ENCODE peak calls at places on chromosomes 11 and 22, in six cellular contexts. U, Y, F, V, I and J are unnamed samples.

GRCh38 chr22:50016988-50017700 is 4.6 kb upstream of the IL17REL start:
- DNase-seq in U (peak), I (peak), F (peak), V (no peak), Y (no peak), J (no peak)

GRCh38 chr11:130801287-130802146 is 114.8 kb downstream of the SNX19 start:
- DNase-seq in V (no peak), Y (no peak), F (peak), U (no peak), I (no peak), J (peak)

GRCh38 chr11:43690929-43691328 is 10.4 kb downstream of the HSD17B12 start:
- DNase-seq in V (no peak), F (no peak), U (no peak), Y (no peak), I (no peak), J (no peak)

GRCh38 chr22:36419177-36419911 is 31.6 kb upstream of the MYH9 start:
- DNase-seq in Y (no peak), V (peak), U (no peak), F (peak), I (no peak), J (no peak)

GRCh38 chr22:38089474-38089851 is 5.5 kb upstream of the SLC16A8 start:
- DNase-seq in Y (no peak), I (no peak), V (no peak), F (no peak), U (no peak), J (no peak)

GRCh38 chr11:12084191-12084717 is 26.1 kb upstream of the MICAL2 start:
- DNase-seq in F (no peak), I (no peak), V (no peak), U (no peak), Y (no peak), J (no peak)

GRCh38 chr11:55634813-55635212 is at the start of gene OR4P4:
- DNase-seq in V (no peak), I (no peak), U (no peak), Y (no peak), F (no peak), J (no peak)

GRCh38 chr11:3345736-3346135 is 33.2 kb downstream of the ZNF195 start:
- DNase-seq in F (no peak), Y (peak), I (no peak), V (no peak), U (no peak), J (no peak)

GRCh38 chr11:110434952-110435779 is 5.4 kb downstream of the FDX1 start:
- DNase-seq in I (no peak), Y (no peak), V (no peak), F (no peak), U (no peak), J (no peak)

GRCh38 chr11:12091957-12092558 is 18.3 kb upstream of the MICAL2 start:
- DNase-seq in I (no peak), F (no peak), U (no peak), V (no peak), Y (peak), J (no peak)

GRCh38 chr11:12274056-12274455 is 103.3 kb upstream of the PARVA start:
- DNase-seq in I (no peak), F (no peak), Y (peak), U (no peak), V (no peak), J (no peak)

GRCh38 chr11:29333993-29334780 is 682.6 kb downstream of the KCNA4 start:
- DNase-seq in F (peak), V (peak), I (no peak), U (peak), Y (no peak), J (peak)

GRCh38 chr11:110173775-110174644 is 80.8 kb downstream of the ZC3H12C start:
- DNase-seq in I (no peak), Y (peak), F (peak), V (no peak), U (peak), J (no peak)

GRCh38 chr11:73012121-73012863 is 129.8 kb downstream of the FCHSD2 start:
- DNase-seq in V (no peak), Y (no peak), I (no peak), F (peak), U (no peak), J (no peak)

GRCh38 chr11:34029176-34029575 is 22.4 kb upstream of the CAPRIN1 start:
- DNase-seq in F (no peak), Y (no peak), V (no peak), I (no peak), U (no peak), J (no peak)

GRCh38 chr11:115623021-115623451 is 118.8 kb upstream of the CADM1 start:
- DNase-seq in V (peak), I (no peak), F (peak), Y (peak), U (no peak), J (peak)

GRCh38 chr11:7892751-7893356 is 38.2 kb downstream of the OR10A6 start:
- DNase-seq in Y (no peak), F (peak), I (no peak), U (peak), V (peak), J (peak)

GRCh38 chr11:102079625-102080024 is 30.6 kb upstream of the YAP1 start:
- DNase-seq in V (no peak), U (no peak), F (no peak), Y (no peak), I (no peak), J (no peak)

GRCh38 chr11:115264278-115264677 is 239.9 kb downstream of the CADM1 start:
- DNase-seq in I (no peak), U (no peak), F (no peak), V (no peak), Y (no peak), J (no peak)

GRCh38 chr11:12606597-12606996 is 67.6 kb upstream of the TEAD1 start:
- DNase-seq in I (no peak), F (peak), V (peak), Y (no peak), U (no peak), J (no peak)

GRCh38 chr11:28009383-28009782 is 98.6 kb downstream of the KIF18A start:
- DNase-seq in V (no peak), U (no peak), Y (no peak), I (no peak), F (peak), J (peak)

GRCh38 chr11:75598264-75598663 is 36.2 kb downstream of the SERPINH1 start:
- DNase-seq in Y (no peak), F (no peak), V (no peak), I (no peak), U (no peak), J (no peak)

GRCh38 chr11:132850106-132850505 is 682.2 kb downstream of the OPCML start:
- DNase-seq in U (no peak), F (no peak), V (no peak), Y (no peak), I (no peak), J (no peak)

GRCh38 chr22:19568337-19569311 is 44.4 kb upstream of the CLDN5 start:
- DNase-seq in Y (no peak), V (peak), F (peak), U (no peak), I (no peak), J (peak)

GRCh38 chr11:59158206-59159068 is 13.5 kb upstream of the DTX4 start:
- DNase-seq in U (peak), V (peak), Y (no peak), F (peak), I (no peak), J (peak)

GRCh38 chr11:129611661-129612566 is 203.7 kb upstream of the TMEM45B start:
- DNase-seq in U (no peak), Y (no peak), V (no peak), I (no peak), F (peak), J (no peak)

GRCh38 chr11:839875-840617 is 2.3 kb downstream of the POLR2L start:
- DNase-seq in V (no peak), U (no peak), I (no peak), Y (no peak), F (no peak), J (no peak)

GRCh38 chr11:59614277-59615131 is 1.1 kb downstream of the OSBP start:
- DNase-seq in I (no peak), Y (no peak), U (no peak), V (no peak), F (no peak), J (no peak)

GRCh38 chr22:44463151-44463550 is 34.9 kb downstream of the RTL6 start:
- DNase-seq in U (no peak), V (no peak), Y (peak), F (no peak), I (no peak), J (no peak)

GRCh38 chr11:100403817-100404216 is 283.3 kb upstream of the ARHGAP42 start:
- DNase-seq in F (peak), V (peak), Y (no peak), I (no peak), U (no peak), J (peak)

DNA sequence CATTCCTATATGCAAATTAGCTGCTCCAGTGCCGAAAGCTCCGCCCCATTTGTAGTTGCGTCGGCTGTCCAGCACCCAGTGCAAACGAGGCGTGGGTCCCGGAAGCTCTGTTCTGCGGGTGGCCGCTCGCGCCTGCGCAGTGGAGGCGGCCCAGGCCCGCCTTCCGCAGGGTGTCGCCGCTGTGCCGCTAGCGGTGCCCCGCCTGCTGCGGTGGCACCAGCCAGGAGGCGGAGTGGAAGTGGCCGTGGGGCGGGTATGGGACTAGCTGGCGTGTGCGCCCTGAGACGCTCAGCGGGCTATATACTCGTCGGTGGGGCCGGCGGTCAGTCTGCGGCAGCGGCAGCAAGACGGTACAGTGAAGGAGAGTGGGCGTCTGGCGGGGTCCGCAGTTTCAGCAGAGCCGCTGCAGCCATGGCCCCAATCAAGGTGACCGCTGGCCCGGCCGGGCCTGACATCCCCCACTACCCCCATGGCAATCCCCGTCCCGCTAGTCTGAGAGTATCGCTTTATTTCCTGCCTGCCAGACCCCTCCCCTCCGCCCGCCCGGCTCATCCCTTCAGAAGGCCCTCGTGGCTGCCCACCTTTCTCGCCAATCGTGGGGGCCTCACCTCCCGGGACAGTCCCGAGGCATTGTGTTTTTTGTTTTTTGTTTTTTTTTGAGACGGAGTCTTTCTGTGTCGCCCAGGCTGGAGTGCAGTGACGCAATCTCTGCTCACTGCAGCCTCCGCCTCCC is at the start of gene PRDX5:
- DNase-seq in Y (peak), V (peak), F (peak), U (peak), I (peak), J (peak)
- TF ChIP-seq CTCF in Y (no peak), V (peak), F (no peak), U (peak), I (peak), J (peak)

GRCh38 chr11:114060402-114061052 is 1.0 kb downstream of the ZBTB16 start:
- DNase-seq in F (peak), Y (peak), I (peak), U (no peak), V (no peak), J (no peak)
- TF ChIP-seq CTCF in F (no peak), Y (no peak), I (no peak), U (no peak), V (no peak), J (no peak)

GRCh38 chr22:30424471-30425326 is 869 bp upstream of the MTFP1 start:
- DNase-seq in F (no peak), I (peak), Y (no peak), U (no peak), V (no peak), J (no peak)
- TF ChIP-seq CTCF in F (no peak), I (peak), Y (no peak), U (no peak), V (no peak), J (no peak)

GRCh38 chr11:66068923-66069714 is 953 bp upstream of the PACS1 start:
- DNase-seq in Y (peak), U (peak), I (peak), V (no peak), F (peak), J (no peak)
- TF ChIP-seq CTCF in Y (no peak), U (peak), I (no peak), V (peak), F (peak), J (peak)

GRCh38 chr11:72012091-72012630 is 13.5 kb downstream of the IL18BP start:
- DNase-seq in I (no peak), Y (no peak), U (no peak), F (no peak), V (no peak), J (no peak)
- TF ChIP-seq CTCF in I (no peak), Y (no peak), U (no peak), F (no peak), V (no peak), J (no peak)

DNA sequence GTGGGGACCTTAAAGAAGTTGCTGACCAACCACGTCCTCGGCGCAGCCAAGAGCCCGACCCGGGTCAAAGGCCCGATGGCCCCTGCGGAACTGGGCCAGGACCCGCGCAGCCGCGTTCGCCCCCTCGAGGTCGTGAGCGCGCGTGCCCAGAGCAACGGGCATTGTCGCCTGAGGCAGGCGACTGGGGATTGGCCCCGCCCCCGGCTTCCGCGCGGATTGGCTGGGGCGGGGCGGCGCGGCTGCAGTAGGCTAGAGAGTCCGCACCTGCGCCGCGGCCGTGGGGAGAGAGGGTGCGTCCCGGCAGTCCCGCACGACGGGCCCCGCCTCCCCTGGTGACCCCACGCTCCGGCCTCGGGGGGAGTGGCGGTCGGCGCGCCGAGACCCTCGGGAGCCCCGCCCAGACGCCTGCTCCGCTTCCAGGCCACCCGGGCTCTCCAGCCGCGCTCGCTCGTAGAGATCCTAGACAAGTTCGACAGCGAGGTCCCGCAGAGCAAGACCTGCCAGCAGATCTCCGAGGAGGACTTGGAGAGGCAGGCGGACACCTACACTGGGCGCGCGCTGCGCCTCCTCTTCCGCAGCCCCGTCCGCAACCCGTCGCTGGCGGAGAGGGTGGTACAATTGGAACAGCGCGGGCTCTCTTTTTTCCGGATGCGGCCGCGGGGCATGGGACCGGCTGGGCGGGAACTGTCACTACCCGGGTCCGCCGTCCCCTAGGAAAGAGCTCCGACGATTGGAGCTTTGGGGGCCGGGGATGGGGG is 8.3 kb upstream of the PPIL2 start:
- DNase-seq in F (peak), U (peak), I (peak), V (no peak), Y (peak), J (no peak)
- TF ChIP-seq CTCF in F (no peak), U (peak), I (peak), V (no peak), Y (no peak), J (no peak)

GRCh38 chr11:61133956-61134662 is 27.1 kb downstream of the VPS37C start:
- DNase-seq in I (no peak), V (no peak), Y (no peak), U (no peak), F (no peak), J (no peak)
- TF ChIP-seq CTCF in I (no peak), V (no peak), Y (no peak), U (no peak), F (no peak), J (no peak)

GRCh38 chr11:66069715-66070603 is at the start of gene PACS1:
- DNase-seq in U (peak), V (peak), I (peak), F (peak), Y (peak), J (no peak)
- TF ChIP-seq CTCF in U (no peak), V (no peak), I (no peak), F (no peak), Y (no peak), J (peak)